ENCODE peak calls at places on chromosome 16, in six cellular contexts. A is stimulated activated CD4-positive, alpha-beta T cell treated with anti-CD3 and anti-CD28 coated beads, Interleukin-1b, Interleukin-23, amount 100 ng/mL, for 1 hour; F is progenitor cell of endocrine pancreas; L is DND-41; V is ACHN; H is NCI-H1092 treated with DMSO at 0.1 percent for 48 hours. W is an unnamed sample.

GRCh38 chr16:22141746-22142145 is 20.6 kb upstream of the SDR42E2 start:
- DNase-seq in A (no peak), F (no peak), L (no peak), V (peak), H (no peak), W (no peak)

GRCh38 chr16:19678804-19679203 is 39.2 kb downstream of the KNOP1 start:
- DNase-seq in A (no peak), F (no peak), L (no peak), V (no peak), H (no peak), W (no peak)

GRCh38 chr16:86286991-86287640 is 223.2 kb upstream of the FOXF1 start:
- DNase-seq in A (no peak), F (no peak), L (no peak), V (no peak), H (no peak), W (no peak)

GRCh38 chr16:73058221-73058615 is 10.3 kb upstream of the ZFHX3 start:
- DNase-seq in A (peak), F (peak), L (peak), V (peak), H (peak), W (no peak)

GRCh38 chr16:67397812-67398545 is 4.7 kb upstream of the TPPP3 start:
- DNase-seq in A (no peak), F (no peak), L (no peak), V (peak), H (no peak), W (no peak)

GRCh38 chr16:57703416-57704010 is 8.9 kb downstream of the DRC7 start:
- DNase-seq in A (no peak), F (no peak), L (no peak), V (no peak), H (no peak), W (no peak)

GRCh38 chr16:85428168-85428898 is 184.8 kb upstream of the GSE1 start:
- DNase-seq in A (no peak), F (peak), L (peak), V (peak), H (peak), W (no peak)

GRCh38 chr16:79664407-79664806 is 63.9 kb upstream of the MAF start:
- DNase-seq in A (no peak), F (no peak), L (no peak), V (no peak), H (no peak), W (peak)

GRCh38 chr16:16073884-16074781 is 124.7 kb downstream of the ABCC1 start:
- DNase-seq in A (no peak), F (no peak), L (no peak), V (peak), H (no peak), W (no peak)

GRCh38 chr16:82924075-82924854 is 297.5 kb downstream of the CDH13 start:
- DNase-seq in A (no peak), F (no peak), L (peak), V (no peak), H (peak), W (peak)

GRCh38 chr16:14321542-14321941 is 250.4 kb downstream of the MRTFB start:
- DNase-seq in A (no peak), F (no peak), L (no peak), V (no peak), H (peak), W (no peak)

GRCh38 chr16:81261049-81261648 is 22.7 kb downstream of the BCO1 start:
- DNase-seq in A (peak), F (no peak), L (peak), V (peak), H (no peak), W (no peak)

GRCh38 chr16:27766166-27766925 is 216.4 kb downstream of the KATNIP start:
- DNase-seq in A (no peak), F (no peak), L (no peak), V (no peak), H (no peak), W (no peak)

GRCh38 chr16:14106457-14106856 is 35.3 kb downstream of the MRTFB start:
- DNase-seq in A (no peak), F (no peak), L (no peak), V (no peak), H (no peak), W (no peak)

GRCh38 chr16:60271382-60272180 is 1537.5 kb upstream of the GOT2 start:
- DNase-seq in A (no peak), F (no peak), L (no peak), V (no peak), H (no peak), W (no peak)

GRCh38 chr16:10031473-10031872 is 150.8 kb downstream of the GRIN2A start:
- DNase-seq in A (no peak), F (no peak), L (no peak), V (no peak), H (no peak), W (no peak)

GRCh38 chr16:23088018-23088417 is 61.2 kb downstream of the USP31 start:
- DNase-seq in A (no peak), F (no peak), L (no peak), V (no peak), H (no peak), W (no peak)

GRCh38 chr16:4780235-4780634 is 7.9 kb downstream of the SEPTIN12 start:
- DNase-seq in A (no peak), F (no peak), L (no peak), V (no peak), H (no peak), W (no peak)

GRCh38 chr16:83473926-83474660 is 333.7 kb upstream of the HSBP1 start:
- DNase-seq in A (no peak), F (no peak), L (no peak), V (no peak), H (no peak), W (no peak)

GRCh38 chr16:72406390-72406789 is 234.4 kb upstream of the PMFBP1 start:
- DNase-seq in A (no peak), F (no peak), L (no peak), V (no peak), H (no peak), W (no peak)

GRCh38 chr16:4511441-4512082 is 27.0 kb downstream of the CDIP1 start:
- DNase-seq in A (no peak), F (peak), L (peak), V (peak), H (peak), W (peak)

GRCh38 chr16:23286131-23286532 is 16.0 kb upstream of the SCNN1B start:
- DNase-seq in A (no peak), F (no peak), L (no peak), V (no peak), H (no peak), W (no peak)

GRCh38 chr16:11634307-11634706 is 33.9 kb upstream of the SNN start:
- DNase-seq in A (no peak), F (no peak), L (no peak), V (no peak), H (no peak), W (no peak)

GRCh38 chr16:12157510-12158093 is 181.1 kb downstream of the SNX29 start:
- DNase-seq in A (no peak), F (no peak), L (no peak), V (peak), H (no peak), W (no peak)

GRCh38 chr16:3731126-3731935 is 14.0 kb upstream of the TRAP1 start:
- DNase-seq in A (no peak), F (no peak), L (no peak), V (no peak), H (no peak), W (no peak)

W was measured in prostate gland.